ENCODE peak calls at places on chromosomes 16 and 17, in seven cellular contexts. V is lung; Z is NCI-H2081 treated with DMSO at 0.1 percent for 48 hours; X is neural progenitor cell; R is ovary; N is Right ventricle myocardium superior; S is stimulated activated CD8-positive, alpha-beta memory T cell treated with anti-CD3 and anti-CD28 coated beads, Interleukin-4, amount 100 ng/mL, for 24 hours. M is an unnamed sample.
A peak's percentile ranks its signal among the peaks of the same experiment; 100 is the strongest.

GRCh38 chr17:33291248-33292183 is 1.6 kb downstream of the ASIC2 start:
- DNase-seq in R (peak; percentile 42), N (peak; percentile 39), Z (no peak), V (no peak), X (peak; percentile 77), S (no peak), M (peak; percentile 53)

GRCh38 chr16:88482630-88483391 is 29.7 kb downstream of the ZFPM1 start:
- DNase-seq in V (no peak), S (no peak), R (no peak), X (peak; percentile 66), Z (no peak), N (no peak), M (no peak)

GRCh38 chr17:63369233-63369632 is 76.9 kb downstream of the CYB561 start:
- DNase-seq in V (no peak), Z (no peak), S (no peak), R (no peak), X (no peak), N (no peak), M (peak; percentile 44)

GRCh38 chr17:42436401-42436800 is 13.3 kb upstream of the CAVIN1 start:
- DNase-seq in N (no peak), S (no peak), Z (no peak), V (no peak), R (no peak), X (no peak), M (peak; percentile 98)

GRCh38 chr16:19227643-19228042 is 57.9 kb upstream of the CLEC19A start:
- DNase-seq in V (no peak), X (peak; percentile 71), N (no peak), R (no peak), Z (no peak), S (no peak), M (no peak)

GRCh38 chr17:8470447-8471047 is 34.9 kb downstream of the NDEL1 start:
- DNase-seq in N (peak; percentile 78), R (peak; percentile 89), Z (no peak), V (no peak), X (no peak), S (no peak), M (peak; percentile 14)

GRCh38 chr17:13759936-13760335 is 158.2 kb upstream of the HS3ST3A1 start:
- DNase-seq in N (no peak), Z (no peak), S (no peak), X (no peak), R (no peak), V (no peak), M (no peak)

GRCh38 chr17:4310349-4311060 is 46.7 kb upstream of the ANKFY1 start:
- DNase-seq in Z (no peak), N (peak; percentile 48), R (no peak), X (no peak), S (no peak), V (no peak), M (peak; percentile 24)

GRCh38 chr17:45917081-45917480 is 22.7 kb downstream of the MAPT start:
- DNase-seq in Z (no peak), N (no peak), S (no peak), R (no peak), X (no peak), V (no peak), M (no peak)

GRCh38 chr16:29806096-29806579 is at the start of gene MAZ:
- DNase-seq in N (no peak), R (no peak), Z (no peak), V (no peak), X (no peak), S (peak; percentile 70), M (peak; percentile 93)

GRCh38 chr16:75256059-75256870 is 4.8 kb upstream of the BCAR1 start:
- DNase-seq in N (peak; percentile 57), R (peak; percentile 46), X (no peak), Z (no peak), S (no peak), V (no peak), M (no peak)

GRCh38 chr17:37447641-37448040 is 41.0 kb downstream of the TADA2A start:
- DNase-seq in X (no peak), S (no peak), Z (no peak), N (no peak), V (no peak), R (no peak), M (peak; percentile 37)

GRCh38 chr16:79810449-79811189 is 210.1 kb upstream of the MAF start:
- DNase-seq in S (no peak), Z (no peak), X (no peak), V (no peak), N (no peak), R (no peak), M (no peak)

M was measured in fibroblast of villous mesenchyme.